ENCODE peak calls at places on chromosomes 5 and 9, in five cellular contexts. L is H1, W is heart right ventricle, E is mucosa of descending colon, A is heart left ventricle. K is an unnamed sample.

GRCh38 chr9:27572566-27572917 is 739 bp downstream of the C9orf72 start:
- DNase-seq in L (no peak), W (peak; percentile 51), E (no peak), A (no peak), K (no peak)

GRCh38 chr5:18882162-18882561 is 1105.8 kb downstream of the CDH18 start:
- DNase-seq in L (no peak), E (no peak), A (no peak), W (no peak), K (no peak)

GRCh38 chr9:126842977-126843799 is 17.3 kb upstream of the ZBTB34 start:
- DNase-seq in E (no peak), A (no peak), L (no peak), W (no peak), K (no peak)

GRCh38 chr5:151406322-151406947 is 41.0 kb upstream of the SLC36A1 start:
- DNase-seq in W (no peak), A (no peak), E (no peak), L (no peak), K (no peak)

GRCh38 chr5:140235776-140236558 is 61.0 kb downstream of the CYSTM1 start:
- DNase-seq in W (no peak), A (no peak), L (no peak), E (no peak), K (no peak)

GRCh38 chr5:73783823-73784222 is 157.8 kb downstream of the ARHGEF28 start:
- DNase-seq in E (no peak), A (no peak), W (no peak), L (no peak), K (no peak)

GRCh38 chr5:64312496-64312895 is 146.9 kb downstream of the RNF180 start:
- DNase-seq in A (no peak), W (no peak), E (no peak), L (no peak), K (no peak)

GRCh38 chr5:9545301-9545958 is 445 bp downstream of the SEMA5A start:
- DNase-seq in E (peak; percentile 65), W (no peak), L (no peak), A (peak; percentile 65), K (no peak)

GRCh38 chr5:83277953-83278352 is 193.6 kb upstream of the VCAN start:
- DNase-seq in A (no peak), W (no peak), E (no peak), L (no peak), K (peak; percentile 26)

GRCh38 chr5:168443533-168443932 is 42.7 kb upstream of the RARS1 start:
- DNase-seq in W (no peak), L (no peak), A (no peak), E (no peak), K (no peak)

GRCh38 chr9:135736979-135737839 is 35.2 kb downstream of the KCNT1 start:
- DNase-seq in W (no peak), A (no peak), L (no peak), E (no peak), K (no peak)

GRCh38 chr9:131731237-131731995 is 8.5 kb downstream of the RAPGEF1 start:
- DNase-seq in A (no peak), W (no peak), E (no peak), L (no peak), K (no peak)

GRCh38 chr9:110255064-110255416 is 1.3 kb downstream of the TXN start:
- DNase-seq in L (no peak), E (peak; percentile 59), W (no peak), A (no peak), K (no peak)

GRCh38 chr9:83422512-83422911 is 115.7 kb downstream of the FRMD3 start:
- DNase-seq in E (no peak), L (no peak), W (peak; percentile 26), A (no peak), K (no peak)

GRCh38 chr9:86732514-86732913 is 214.8 kb downstream of the GAS1 start:
- DNase-seq in E (no peak), A (no peak), L (no peak), W (no peak), K (peak; percentile 45)

GRCh38 chr5:141382469-141383294 is at the start of gene PCDHGA7:
- DNase-seq in L (no peak), E (no peak), W (no peak), A (no peak), K (no peak)

GRCh38 chr5:149904977-149905376 is 39.6 kb downstream of the PDE6A start:
- DNase-seq in W (no peak), E (no peak), L (no peak), A (no peak), K (no peak)

GRCh38 chr9:37983381-37984067 is 79.6 kb upstream of the SLC25A51 start:
- DNase-seq in W (no peak), L (no peak), E (no peak), A (peak; percentile 33), K (no peak)

GRCh38 chr5:157116483-157116954 is 7.7 kb upstream of the HAVCR2 start:
- DNase-seq in A (no peak), L (no peak), W (no peak), E (no peak), K (no peak)

GRCh38 chr9:123686131-123686848 is 243.6 kb downstream of the DENND1A start:
- DNase-seq in L (no peak), W (peak; percentile 36), E (peak; percentile 39), A (no peak), K (no peak)

GRCh38 chr5:14450055-14450524 is 131.5 kb upstream of the OTULINL start:
- DNase-seq in E (no peak), A (no peak), W (peak; percentile 70), L (no peak), K (no peak)

GRCh38 chr9:93122721-93123221 is 11.3 kb downstream of the NINJ1 start:
- DNase-seq in L (no peak), E (peak; percentile 18), A (peak; percentile 56), W (no peak), K (no peak)

GRCh38 chr5:3595102-3595961 is at the start of gene IRX1:
- DNase-seq in L (no peak), A (no peak), W (no peak), E (no peak), K (no peak)

GRCh38 chr9:128034821-128035764 is 32.0 kb downstream of the NAIF1 start:
- DNase-seq in L (peak; percentile 81), W (peak; percentile 71), E (peak; percentile 72), A (peak; percentile 73), K (peak; percentile 37)

GRCh38 chr9:100587375-100587774 is 9.5 kb downstream of the CAVIN4 start:
- DNase-seq in E (no peak), A (no peak), W (no peak), L (no peak), K (no peak)

GRCh38 chr5:103800728-103801127 is 238.1 kb upstream of the NUDT12 start:
- DNase-seq in A (no peak), L (no peak), W (no peak), E (no peak), K (no peak)

GRCh38 chr9:111066427-111066826 is 28.2 kb upstream of the LPAR1 start:
- DNase-seq in A (no peak), L (no peak), E (no peak), W (no peak), K (no peak)

DNA sequence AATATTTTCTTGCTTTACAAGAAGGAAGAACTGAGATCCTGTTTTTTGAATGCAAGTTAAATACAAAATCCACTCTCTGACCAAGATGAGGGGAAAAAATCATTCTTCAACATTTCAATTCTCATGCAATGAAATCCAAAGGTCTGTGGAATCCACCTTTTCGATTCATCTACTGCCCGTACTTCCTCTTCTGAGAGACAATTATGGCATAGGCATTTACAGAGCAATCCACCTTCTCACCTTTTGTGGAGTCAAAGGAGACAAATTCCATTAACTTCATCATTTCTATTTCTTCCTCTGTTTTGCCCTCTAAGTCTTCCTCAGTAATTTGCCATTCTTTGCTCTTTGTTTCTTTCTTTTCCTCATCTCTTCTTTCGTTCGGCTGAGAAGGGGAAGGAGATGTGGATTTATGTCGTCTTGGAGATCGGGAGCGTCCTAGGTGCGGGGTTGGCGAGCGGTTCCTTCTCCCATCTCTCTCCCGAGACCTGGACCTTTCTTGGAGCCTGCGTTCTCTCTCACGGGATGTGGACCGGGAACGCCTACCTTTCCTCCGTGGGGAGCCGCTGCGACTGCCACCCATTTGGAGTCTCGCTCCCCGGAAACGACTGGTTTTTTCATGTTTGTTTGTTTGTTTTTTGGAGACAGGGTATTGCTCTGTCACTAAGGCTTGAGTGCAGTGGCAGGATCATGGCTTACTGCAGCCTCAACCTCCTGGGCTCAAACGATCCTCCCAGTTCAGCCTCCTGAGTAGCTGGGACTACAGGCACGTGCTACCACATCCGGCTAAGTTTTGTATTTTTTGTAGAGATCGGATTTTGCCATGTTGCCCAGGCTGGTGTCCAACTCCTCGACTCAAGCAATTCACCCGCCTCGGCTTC is 24.3 kb upstream of the AFF4 start:
- DNase-seq in W (no peak), E (no peak), A (no peak), L (no peak), K (no peak)
- H3K36me3 ChIP-seq in W (no peaks in the 10 kb centered on the region), E (no peaks in the 10 kb centered on the region), A (no peaks in the 10 kb centered on the region), L (no peaks in the 10 kb centered on the region), K (no peaks in the 10 kb centered on the region)

DNA sequence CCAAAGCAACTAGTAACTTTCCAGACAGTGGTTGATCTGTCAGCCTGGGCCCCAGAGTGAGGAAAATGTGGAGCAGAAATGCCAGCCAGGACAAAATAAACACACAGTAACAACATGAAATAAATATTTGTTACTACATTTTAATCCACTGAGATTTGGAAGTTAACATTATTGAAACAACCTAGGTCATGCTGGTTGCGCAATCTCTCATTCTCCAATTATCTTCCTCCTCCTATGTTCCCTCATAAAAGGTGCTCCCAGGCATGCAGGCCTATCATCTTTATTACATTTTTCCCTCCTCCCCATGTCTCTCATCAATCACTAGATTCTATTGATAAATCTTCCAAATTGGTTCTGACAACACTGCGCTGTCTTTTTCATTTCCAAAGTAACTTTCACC is 363.1 kb downstream of the HINT1 start:
- DNase-seq in W (no peak), A (no peak), L (no peak), E (no peak), K (no peak)
- H3K4me3 ChIP-seq in W (no peak overlapping the region), A (no peak overlapping the region), L (no peak overlapping the region), E (no peak overlapping the region), K (no peak overlapping the region)

GRCh38 chr5:102119252-102119651 is 176.8 kb downstream of the SLCO4C1 start:
- DNase-seq in W (no peak), L (no peak), E (no peak), A (no peak), K (no peak)
- TF ChIP-seq CTCF in W (no peak), L (no peak), E (no peak), A (no peak), K (no peak)

GRCh38 chr5:91164424-91164823 is 218.7 kb downstream of the ARRDC3 start:
- DNase-seq in A (no peak), W (no peak), E (no peak), L (no peak), K (no peak)

GRCh38 chr5:91171322-91171721 is 211.8 kb downstream of the ARRDC3 start:
- DNase-seq in E (no peak), W (no peak), A (no peak), L (no peak), K (no peak)

GRCh38 chr5:91170266-91170665 is 212.9 kb downstream of the ARRDC3 start:
- DNase-seq in E (no peak), L (no peak), W (no peak), A (no peak), K (no peak)

GRCh38 chr5:91166040-91166807 is 216.9 kb downstream of the ARRDC3 start:
- DNase-seq in E (no peak), A (no peak), L (no peak), W (no peak), K (no peak)

DNA sequence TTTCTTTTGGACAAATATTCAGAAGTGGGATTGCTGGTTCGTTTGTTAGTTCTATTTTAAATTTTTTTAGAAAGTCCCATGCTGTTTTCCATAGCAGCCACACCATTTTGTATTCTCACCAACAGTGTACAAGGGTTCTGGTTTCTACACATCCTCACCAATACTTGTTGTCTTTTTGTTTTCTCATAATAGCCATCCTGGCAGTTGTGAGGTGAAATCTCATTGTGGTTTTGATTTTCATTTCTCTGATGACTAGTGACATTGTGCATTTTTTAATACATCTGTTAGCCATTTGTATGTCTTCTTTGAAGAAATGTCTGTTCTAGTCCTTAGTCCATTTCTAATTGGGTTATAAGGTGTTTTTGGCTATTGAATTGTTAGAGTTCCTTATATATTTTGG is 214.3 kb downstream of the ARRDC3 start:
- DNase-seq in A (no peak), E (no peak), L (no peak), W (no peak), K (no peak)
- H3K36me3 ChIP-seq in A (no peaks in the 10 kb centered on the region), E (no peaks in the 10 kb centered on the region), L (no peaks in the 10 kb centered on the region), W (no peaks in the 10 kb centered on the region), K (no peaks in the 10 kb centered on the region)